ENCODE peak calls at places on chromosomes 6 and 20, in eight cellular contexts. O is Peyer's patch, Y is psoas muscle, H is mammary epithelial cell, R is AG09309, M is hepatocyte, U is fibroblast of mammary gland, C is suprapubic skin. P is an unnamed sample.

GRCh38 chr6:156731436-156731835 is 45.7 kb upstream of the ARID1B start:
- DNase-seq in O (no peak), Y (no peak), H (peak; percentile 67), R (peak; percentile 14), M (no peak), U (peak; percentile 92), C (no peak), P (peak; percentile 39)

GRCh38 chr6:54775586-54775985 is 71.0 kb upstream of the FAM83B start:
- DNase-seq in O (no peak), Y (no peak), H (no peak), R (no peak), M (no peak), U (no peak), C (no peak), P (peak; percentile 23)

GRCh38 chr6:158290659-158291058 is 21.6 kb upstream of the TULP4 start:
- DNase-seq in O (no peak), Y (no peak), H (no peak), R (no peak), M (no peak), U (no peak), C (no peak), P (no peak)

GRCh38 chr20:64055893-64056638 is 6.6 kb upstream of the SOX18 start:
- DNase-seq in O (no peak), Y (peak; percentile 75), H (no peak), R (no peak), M (peak; percentile 60), U (no peak), C (no peak), P (no peak)

GRCh38 chr6:83231146-83231545 is 38.0 kb downstream of the RWDD2A start:
- DNase-seq in O (no peak), Y (no peak), H (no peak), R (peak; percentile 74), M (no peak), U (peak; percentile 44), C (no peak), P (peak; percentile 90)

GRCh38 chr6:109527989-109528388 is 45.0 kb upstream of the ZBTB24 start:
- DNase-seq in O (no peak), Y (no peak), H (peak; percentile 16), R (no peak), M (no peak), U (peak; percentile 36), C (no peak), P (no peak)

GRCh38 chr20:9878096-9878495 is 39.2 kb upstream of the PAK5 start:
- DNase-seq in O (no peak), Y (no peak), H (no peak), R (no peak), M (no peak), U (peak; percentile 0), C (no peak), P (peak; percentile 13)

GRCh38 chr20:23832775-23833508 is 6.4 kb upstream of the CST2 start:
- DNase-seq in O (no peak), Y (no peak), H (peak; percentile 70), R (no peak), M (no peak), U (peak; percentile 33), C (no peak), P (peak; percentile 18)

GRCh38 chr20:40687384-40688128 is 1.5 kb downstream of the MAFB start:
- DNase-seq in O (peak; percentile 82), Y (peak; percentile 84), H (peak; percentile 47), R (no peak), M (peak; percentile 64), U (peak; percentile 16), C (peak; percentile 90), P (peak; percentile 34)

GRCh38 chr6:93318127-93318526 is 101.2 kb downstream of the EPHA7 start:
- DNase-seq in O (no peak), Y (no peak), H (no peak), R (no peak), M (no peak), U (no peak), C (no peak), P (no peak)

GRCh38 chr20:6828794-6829423 is 61.4 kb downstream of the BMP2 start:
- DNase-seq in O (peak; percentile 52), Y (peak; percentile 55), H (peak; percentile 68), R (peak; percentile 14), M (peak; percentile 87), U (peak; percentile 53), C (no peak), P (peak; percentile 50)

GRCh38 chr6:134516582-134516981 is 198.7 kb upstream of the SGK1 start:
- DNase-seq in O (no peak), Y (no peak), H (no peak), R (no peak), M (no peak), U (no peak), C (no peak), P (no peak)

GRCh38 chr20:37408202-37408929 is 62.4 kb downstream of the SRC start:
- DNase-seq in O (no peak), Y (no peak), H (no peak), R (no peak), M (no peak), U (no peak), C (no peak), P (peak; percentile 35)

GRCh38 chr20:57653910-57654309 is 33.7 kb upstream of the ZBP1 start:
- DNase-seq in O (no peak), Y (peak; percentile 30), H (no peak), R (no peak), M (peak; percentile 1), U (no peak), C (peak; percentile 55), P (no peak)

GRCh38 chr6:89689732-89690131 is 51.2 kb upstream of the LYRM2 start:
- DNase-seq in O (no peak), Y (no peak), H (no peak), R (no peak), M (no peak), U (no peak), C (no peak), P (no peak)

GRCh38 chr20:47263080-47263479 is 93.4 kb downstream of the ZMYND8 start:
- DNase-seq in O (no peak), Y (no peak), H (no peak), R (no peak), M (no peak), U (no peak), C (no peak), P (no peak)

GRCh38 chr6:162239330-162239729 is 488.2 kb downstream of the PRKN start:
- DNase-seq in O (no peak), Y (no peak), H (no peak), R (no peak), M (no peak), U (no peak), C (no peak), P (no peak)

GRCh38 chr6:111646942-111647341 is 41.3 kb upstream of the TRAF3IP2 start:
- DNase-seq in O (no peak), Y (peak; percentile 86), H (peak; percentile 55), R (no peak), M (no peak), U (peak; percentile 92), C (peak; percentile 91), P (peak; percentile 88)

GRCh38 chr6:106163966-106164877 is 78.1 kb downstream of the PRDM1 start:
- DNase-seq in O (no peak), Y (peak; percentile 57), H (no peak), R (peak; percentile 87), M (peak; percentile 37), U (peak; percentile 97), C (no peak), P (peak; percentile 90)

DNA sequence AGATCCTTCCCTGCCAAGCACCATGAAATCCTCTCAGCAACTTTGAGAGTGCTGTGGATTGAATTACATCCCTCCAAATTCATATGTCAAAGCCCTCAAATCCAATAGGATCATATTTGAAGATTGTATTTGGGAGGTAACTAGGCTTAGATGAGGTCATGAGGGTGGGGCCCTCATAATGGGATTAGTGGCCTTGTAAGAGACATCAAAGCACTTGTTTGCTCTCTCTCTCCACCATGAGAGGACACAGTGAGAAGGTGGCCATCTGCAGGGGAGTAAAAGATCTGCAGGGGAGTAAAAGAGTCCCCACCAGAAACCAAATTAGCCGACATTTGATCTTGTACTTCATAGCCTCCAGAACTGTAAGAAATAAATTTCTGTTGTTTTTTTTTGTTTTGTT is 298.2 kb downstream of the SAMD5 start:
- DNase-seq in O (no peak), Y (no peak), H (no peak), R (no peak), M (no peak), U (peak; percentile 3), C (no peak), P (no peak)
- TF ChIP-seq CTCF in O (no peak), Y (no peak), H (no peak), R (no peak), M (no peak), U (no peak), C (no peak), P (no peak)

GRCh38 chr6:26031595-26032386 is 55.4 kb upstream of the HFE start:
- DNase-seq in O (peak; percentile 80), Y (peak; percentile 63), H (peak; percentile 96), R (peak; percentile 81), M (peak; percentile 94), U (peak; percentile 98), C (no peak), P (peak; percentile 93)
- TF ChIP-seq CTCF in O (peak; percentile 9), Y (no peak), H (peak; percentile 23), R (peak; percentile 42), M (peak; percentile 20), U (no peak), C (no peak), P (peak; percentile 38)

DNA sequence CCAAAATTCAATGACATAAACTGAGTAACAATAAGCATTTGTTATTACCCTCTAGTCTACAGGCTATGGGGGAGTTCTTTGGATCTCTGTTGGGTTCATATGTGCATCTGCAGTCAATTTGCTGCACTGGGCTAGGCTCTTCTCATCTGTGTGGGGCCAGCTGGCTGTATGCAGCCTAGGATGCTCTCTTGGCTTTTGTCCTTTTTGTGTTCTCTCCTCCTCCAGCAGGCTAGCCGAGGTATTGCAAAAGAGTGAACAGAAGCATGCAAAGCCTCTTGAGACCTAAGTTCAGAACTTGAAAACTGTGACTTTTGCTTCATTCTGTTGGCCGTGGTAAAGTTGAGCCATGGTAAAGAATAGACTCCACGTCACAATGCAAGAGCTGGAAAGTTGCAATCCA is 62.8 kb upstream of the FOXO3 start:
- DNase-seq in O (no peak), Y (no peak), H (peak; percentile 29), R (no peak), M (peak; percentile 39), U (peak; percentile 59), C (no peak), P (peak; percentile 42)
- TF ChIP-seq CTCF in O (no peak), Y (no peak), H (peak; percentile 70), R (peak; percentile 59), M (peak; percentile 36), U (peak; percentile 58), C (no peak), P (peak; percentile 63)

GRCh38 chr6:108024427-108025073 is 50.0 kb downstream of the OSTM1 start:
- DNase-seq in O (no peak), Y (no peak), H (no peak), R (no peak), M (no peak), U (no peak), C (no peak), P (no peak)

GRCh38 chr6:108020438-108021116 is 54.0 kb downstream of the OSTM1 start:
- DNase-seq in O (no peak), Y (no peak), H (no peak), R (no peak), M (no peak), U (no peak), C (no peak), P (no peak)
- TF ChIP-seq CTCF in O (no peak), Y (no peak), H (no peak), R (no peak), M (no peak), U (no peak), C (no peak), P (no peak)

P was measured in AG10803.